ENCODE peak calls at places on chromosomes 6 and 20, in eight cellular contexts. B is right lobe of liver, N is colonic mucosa, M is endodermal cell, K is OCI-LY7, G is mesendoderm, P is Peyer's patch, W is cardiac muscle cell. F is an unnamed sample. For H3K4me1, the result is how much of the 10 kb centered on the place peaks cover.

GRCh38 chr20:62133051-62133845 is 9.9 kb downstream of the PSMA7 start:
- DNase-seq in B (no peak), N (no peak), M (no peak), K (no peak), G (no peak), P (no peak), W (peak), F (no peak)

GRCh38 chr6:159044899-159045727 is at the start of gene TAGAP:
- DNase-seq in B (peak), N (peak), M (no peak), K (peak), G (no peak), P (peak), W (no peak), F (no peak)

GRCh38 chr20:52676282-52676995 is 295.7 kb upstream of the TSHZ2 start:
- DNase-seq in B (no peak), N (no peak), M (peak), K (no peak), G (peak), P (no peak), W (no peak), F (no peak)

GRCh38 chr20:58006346-58007316 is 221.8 kb downstream of the ANKRD60 start:
- DNase-seq in B (no peak), N (no peak), M (no peak), K (no peak), G (no peak), P (no peak), W (no peak), F (no peak)

GRCh38 chr6:37218501-37218900 is 39.1 kb upstream of the TBC1D22B start:
- DNase-seq in B (no peak), N (no peak), M (peak), K (no peak), G (no peak), P (no peak), W (no peak), F (no peak)

GRCh38 chr6:148653138-148653776 is 93.6 kb upstream of the UST start:
- DNase-seq in B (no peak), N (no peak), M (no peak), K (peak), G (peak), P (no peak), W (no peak), F (no peak)

GRCh38 chr6:43717822-43718221 is 30.2 kb upstream of the MRPS18A start:
- DNase-seq in B (no peak), N (no peak), M (peak), K (no peak), G (no peak), P (no peak), W (no peak), F (no peak)

GRCh38 chr6:97052152-97052787 is 127.7 kb downstream of the KLHL32 start:
- DNase-seq in B (no peak), N (no peak), M (no peak), K (no peak), G (no peak), P (no peak), W (no peak), F (no peak)

GRCh38 chr20:3046677-3047462 is 1.0 kb downstream of the MRPS26 start:
- DNase-seq in B (no peak), N (peak), M (peak), K (peak), G (peak), P (no peak), W (peak), F (no peak)

GRCh38 chr6:68040312-68040778 is 594.7 kb upstream of the ADGRB3 start:
- DNase-seq in B (no peak), N (no peak), M (peak), K (no peak), G (peak), P (no peak), W (peak), F (no peak)

GRCh38 chr6:139425780-139426179 is 51.3 kb upstream of the CITED2 start:
- DNase-seq in B (no peak), N (no peak), M (no peak), K (no peak), G (no peak), P (no peak), W (no peak), F (no peak)

GRCh38 chr6:69232506-69233194 is 564.2 kb downstream of the LMBRD1 start:
- DNase-seq in B (peak), N (peak), M (peak), K (peak), G (peak), P (no peak), W (peak), F (peak)

GRCh38 chr6:111771629-111772028 is 101.6 kb downstream of the FYN start:
- DNase-seq in B (no peak), N (no peak), M (no peak), K (no peak), G (peak), P (no peak), W (no peak), F (no peak)

GRCh38 chr6:15080895-15081294 is 165.0 kb upstream of the JARID2 start:
- DNase-seq in B (no peak), N (no peak), M (no peak), K (no peak), G (no peak), P (no peak), W (no peak), F (no peak)

GRCh38 chr6:90701146-90701781 is 114.4 kb upstream of the MAP3K7 start:
- DNase-seq in B (no peak), N (no peak), M (peak), K (peak), G (peak), P (no peak), W (no peak), F (peak)

GRCh38 chr6:166351715-166352285 is 9.5 kb upstream of the SFT2D1 start:
- DNase-seq in B (peak), N (peak), M (no peak), K (peak), G (no peak), P (no peak), W (peak), F (no peak)

GRCh38 chr6:16332175-16332542 is 93.8 kb downstream of the GMPR start:
- DNase-seq in B (peak), N (peak), M (peak), K (peak), G (peak), P (peak), W (peak), F (peak)

GRCh38 chr20:29497261-29497671 is 1760.2 kb upstream of the DEFB115 start:
- DNase-seq in B (peak), N (peak), M (no peak), K (no peak), G (no peak), P (no peak), W (peak), F (peak)

GRCh38 chr6:135667694-135668455 is 170.3 kb upstream of the AHI1 start:
- DNase-seq in B (no peak), N (no peak), M (peak), K (no peak), G (peak), P (no peak), W (peak), F (no peak)

GRCh38 chr20:48295966-48296421 is 510.7 kb upstream of the SULF2 start:
- DNase-seq in B (no peak), N (no peak), M (peak), K (no peak), G (peak), P (no peak), W (peak), F (no peak)

GRCh38 chr20:7714549-7714948 is 225.7 kb downstream of the HAO1 start:
- DNase-seq in B (no peak), N (no peak), M (no peak), K (no peak), G (no peak), P (no peak), W (no peak), F (no peak)

GRCh38 chr20:59823456-59823855 is 110.0 kb downstream of the SYCP2 start:
- DNase-seq in B (no peak), N (no peak), M (no peak), K (no peak), G (no peak), P (no peak), W (no peak), F (no peak)

GRCh38 chr6:47073125-47074110 is 31.3 kb upstream of the ADGRF1 start:
- DNase-seq in B (no peak), N (no peak), M (no peak), K (peak), G (peak), P (no peak), W (no peak), F (no peak)

GRCh38 chr6:129208415-129209034 is 325.6 kb downstream of the LAMA2 start:
- DNase-seq in B (no peak), N (no peak), M (no peak), K (no peak), G (no peak), P (no peak), W (no peak), F (no peak)

GRCh38 chr6:3139090-3139903 is 18.0 kb downstream of the TUBB2A start:
- DNase-seq in B (peak), N (peak), M (no peak), K (peak), G (no peak), P (peak), W (peak), F (no peak)

GRCh38 chr6:163837681-163838431 is 423.3 kb downstream of the QKI start:
- DNase-seq in B (no peak), N (no peak), M (peak), K (no peak), G (peak), P (no peak), W (peak), F (no peak)

GRCh38 chr6:111872521-111873177 is 603 bp downstream of the FYN start:
- DNase-seq in B (peak), N (peak), M (peak), K (peak), G (peak), P (peak), W (no peak), F (no peak)

GRCh38 chr6:33566182-33567084 is 13.6 kb downstream of the BAK1 start:
- DNase-seq in B (no peak), N (no peak), M (no peak), K (no peak), G (no peak), P (no peak), W (no peak), F (no peak)

GRCh38 chr6:170286246-170286933 is 4.5 kb downstream of the DLL1 start:
- DNase-seq in B (no peak), N (peak), M (peak), K (no peak), G (peak), P (no peak), W (peak), F (no peak)

GRCh38 chr20:63315240-63315981 is 22.4 kb downstream of the COL20A1 start:
- DNase-seq in B (peak), N (no peak), M (no peak), K (no peak), G (no peak), P (no peak), W (no peak), F (no peak)

GRCh38 chr6:7441048-7441775 is 51.6 kb downstream of the RIOK1 start:
- DNase-seq in B (no peak), N (no peak), M (no peak), K (no peak), G (no peak), P (no peak), W (no peak), F (no peak)
- H3K4me1 ChIP-seq in B (under half), N (under half), M (under half), K (under half), G (under half), P (under half), W (under half), F (under half)

GRCh38 chr20:10662151-10662550 is 11.6 kb downstream of the JAG1 start:
- DNase-seq in B (no peak), N (no peak), M (peak), K (no peak), G (peak), P (no peak), W (no peak), F (no peak)
- H3K4me1 ChIP-seq in B (under half), N (under half), M (under half), K (under half), G (under half), P (under half), W (half or more), F (under half)

GRCh38 chr6:155439376-155439775 is 16.3 kb downstream of the NOX3 start:
- DNase-seq in B (no peak), N (no peak), M (no peak), K (peak), G (no peak), P (no peak), W (no peak), F (no peak)
- H3K4me1 ChIP-seq in B (under half), N (under half), M (under half), K (under half), G (under half), P (under half), W (under half), F (under half)

GRCh38 chr6:144317736-144318135 is 32.6 kb downstream of the UTRN start:
- DNase-seq in B (no peak), N (no peak), M (no peak), K (no peak), G (no peak), P (no peak), W (peak), F (no peak)
- H3K4me1 ChIP-seq in B (half or more), N (under half), M (under half), K (under half), G (under half), P (under half), W (under half), F (under half)

DNA sequence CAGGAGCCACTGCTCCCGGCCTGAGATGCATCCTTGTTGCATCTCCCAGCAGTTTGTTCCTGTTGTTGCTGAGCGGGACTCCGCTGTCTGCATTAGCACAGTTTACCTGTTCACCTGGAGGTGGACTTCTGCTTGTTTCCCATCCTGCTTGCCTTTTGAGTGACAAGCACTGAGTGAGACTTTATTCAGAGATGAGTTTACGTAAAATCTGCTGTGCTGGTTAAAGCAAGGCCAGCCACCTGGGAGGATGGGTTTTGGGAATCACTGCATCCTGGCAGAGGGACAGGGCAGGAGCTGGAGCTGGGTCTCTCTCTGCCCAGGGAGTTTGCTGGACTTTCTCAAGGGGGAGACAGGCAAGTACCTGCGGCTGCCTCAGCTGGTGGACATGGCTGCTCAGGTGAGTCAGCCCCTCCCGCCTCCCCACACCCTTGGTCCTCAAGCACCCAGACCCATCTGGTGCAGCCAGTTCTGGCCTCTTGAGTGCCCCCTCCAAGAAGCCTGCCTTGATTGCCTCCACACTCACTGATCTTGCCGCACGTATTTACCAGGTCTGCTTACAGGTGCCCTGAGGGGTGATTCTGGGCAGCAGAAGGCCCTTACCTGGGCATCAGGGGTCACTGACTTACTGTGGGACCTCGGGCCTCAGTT is 55.5 kb downstream of the SRC start:
- DNase-seq in B (no peak), N (no peak), M (no peak), K (no peak), G (no peak), P (no peak), W (no peak), F (no peak)
- H3K4me1 ChIP-seq in B (under half), N (under half), M (under half), K (under half), G (under half), P (under half), W (under half), F (under half)

GRCh38 chr20:1478566-1478965 is 11.9 kb upstream of the NSFL1C start:
- DNase-seq in B (no peak), N (no peak), M (no peak), K (no peak), G (no peak), P (no peak), W (peak), F (no peak)
- H3K4me1 ChIP-seq in B (under half), N (under half), M (under half), K (under half), G (under half), P (under half), W (under half), F (under half)

GRCh38 chr20:33679758-33680485 is 5.7 kb upstream of the NECAB3 start:
- DNase-seq in B (no peak), N (no peak), M (no peak), K (peak), G (no peak), P (peak), W (no peak), F (no peak)

GRCh38 chr20:33681728-33682353 is 4.3 kb downstream of the E2F1 start:
- DNase-seq in B (no peak), N (no peak), M (peak), K (peak), G (no peak), P (no peak), W (no peak), F (no peak)

GRCh38 chr20:33680681-33681080 is 5.5 kb downstream of the E2F1 start:
- DNase-seq in B (no peak), N (no peak), M (no peak), K (no peak), G (no peak), P (no peak), W (peak), F (no peak)

GRCh38 chr20:33677991-33678431 is 3.8 kb upstream of the NECAB3 start:
- DNase-seq in B (no peak), N (no peak), M (peak), K (no peak), G (no peak), P (no peak), W (no peak), F (no peak)

GRCh38 chr20:33681288-33681687 is 4.9 kb downstream of the E2F1 start:
- DNase-seq in B (no peak), N (no peak), M (no peak), K (no peak), G (no peak), P (no peak), W (no peak), F (no peak)
- H3K4me1 ChIP-seq in B (under half), N (under half), M (under half), K (half or more), G (under half), P (under half), W (under half), F (under half)

GRCh38 chr20:56983813-56984212 is 282.6 kb downstream of the BMP7 start:
- DNase-seq in B (no peak), N (no peak), M (no peak), K (no peak), G (no peak), P (no peak), W (no peak), F (no peak)

GRCh38 chr20:56979125-56979524 is 287.3 kb downstream of the BMP7 start:
- DNase-seq in B (no peak), N (no peak), M (no peak), K (no peak), G (no peak), P (no peak), W (no peak), F (no peak)

GRCh38 chr20:56978475-56978874 is 288.0 kb downstream of the BMP7 start:
- DNase-seq in B (no peak), N (no peak), M (no peak), K (no peak), G (no peak), P (no peak), W (no peak), F (no peak)

GRCh38 chr20:56985286-56985685 is 281.2 kb downstream of the BMP7 start:
- DNase-seq in B (no peak), N (no peak), M (no peak), K (no peak), G (no peak), P (no peak), W (no peak), F (no peak)

GRCh38 chr20:56981301-56981700 is 285.1 kb downstream of the BMP7 start:
- DNase-seq in B (no peak), N (no peak), M (no peak), K (no peak), G (no peak), P (no peak), W (no peak), F (no peak)
- H3K4me1 ChIP-seq in B (under half), N (under half), M (under half), K (under half), G (under half), P (under half), W (under half), F (under half)